ENCODE peak calls at places on chromosomes 5 and 9, in seven cellular contexts. L is tibial nerve, F is cardiac fibroblast, J is GM13977, H is astrocyte of the spinal cord, T is psoas muscle, P is sigmoid colon. X is an unnamed sample.

GRCh38 chr5:99105216-99105615 is 176.4 kb upstream of the CHD1 start:
- DNase-seq in L (no peak), F (peak), J (no peak), H (peak), T (no peak), P (no peak), X (no peak)

GRCh38 chr5:136016945-136017530 is 11.8 kb upstream of the TGFBI start:
- DNase-seq in L (no peak), F (peak), J (no peak), H (peak), T (no peak), P (peak), X (no peak)

GRCh38 chr9:93182572-93182971 is 1.4 kb upstream of the WNK2 start:
- DNase-seq in L (no peak), F (no peak), J (no peak), H (no peak), T (no peak), P (no peak), X (no peak)

GRCh38 chr5:38467353-38468040 is 88.9 kb downstream of the LIFR start:
- DNase-seq in L (no peak), F (peak), J (no peak), H (peak), T (peak), P (peak), X (no peak)

GRCh38 chr5:15627109-15627508 is 127.1 kb downstream of the FBXL7 start:
- DNase-seq in L (no peak), F (no peak), J (no peak), H (no peak), T (no peak), P (no peak), X (no peak)

GRCh38 chr9:127814619-127815511 is 12.2 kb downstream of the FPGS start:
- DNase-seq in L (no peak), F (no peak), J (no peak), H (no peak), T (no peak), P (no peak), X (no peak)

GRCh38 chr5:67897980-67898379 is 317.6 kb upstream of the PIK3R1 start:
- DNase-seq in L (no peak), F (no peak), J (no peak), H (no peak), T (no peak), P (no peak), X (no peak)

GRCh38 chr5:151682751-151683331 is 3.9 kb downstream of the SPARC start:
- DNase-seq in L (no peak), F (peak), J (no peak), H (no peak), T (peak), P (no peak), X (no peak)

GRCh38 chr9:133691659-133692363 is 46.3 kb downstream of the SARDH start:
- DNase-seq in L (no peak), F (no peak), J (no peak), H (peak), T (peak), P (no peak), X (no peak)

GRCh38 chr5:62969409-62970120 is 390.9 kb downstream of the LRRC70 start:
- DNase-seq in L (no peak), F (no peak), J (no peak), H (no peak), T (no peak), P (no peak), X (no peak)

GRCh38 chr5:41246376-41246775 is 33.0 kb upstream of the C6 start:
- DNase-seq in L (no peak), F (peak), J (no peak), H (peak), T (no peak), P (no peak), X (no peak)

GRCh38 chr9:34370970-34371880 is 5.5 kb downstream of the MYORG start:
- DNase-seq in L (no peak), F (no peak), J (no peak), H (no peak), T (no peak), P (no peak), X (peak)

GRCh38 chr9:131033269-131034224 is 24.6 kb downstream of the LAMC3 start:
- DNase-seq in L (no peak), F (no peak), J (no peak), H (no peak), T (no peak), P (no peak), X (no peak)

GRCh38 chr5:33321026-33321425 is 119.7 kb upstream of the TARS1 start:
- DNase-seq in L (peak), F (peak), J (no peak), H (peak), T (no peak), P (peak), X (peak)

GRCh38 chr9:115668506-115668905 is 485.1 kb upstream of the PAPPA start:
- DNase-seq in L (no peak), F (peak), J (no peak), H (peak), T (no peak), P (peak), X (no peak)

GRCh38 chr5:169280286-169280685 is 20.7 kb downstream of the SLIT3 start:
- DNase-seq in L (no peak), F (no peak), J (no peak), H (no peak), T (no peak), P (no peak), X (no peak)

GRCh38 chr5:67289763-67290521 is 93.3 kb upstream of the CD180 start:
- DNase-seq in L (peak), F (peak), J (no peak), H (no peak), T (peak), P (peak), X (peak)

GRCh38 chr5:54226215-54226614 is 84.2 kb downstream of the ARL15 start:
- DNase-seq in L (no peak), F (no peak), J (no peak), H (no peak), T (no peak), P (no peak), X (no peak)

GRCh38 chr9:135103001-135103446 is 15.6 kb downstream of the OLFM1 start:
- DNase-seq in L (no peak), F (no peak), J (no peak), H (no peak), T (peak), P (no peak), X (no peak)

GRCh38 chr5:172801184-172801671 is 30.2 kb upstream of the DUSP1 start:
- DNase-seq in L (no peak), F (peak), J (no peak), H (peak), T (no peak), P (no peak), X (peak)

GRCh38 chr9:136053757-136054142 is 41.3 kb downstream of the NACC2 start:
- DNase-seq in L (no peak), F (no peak), J (peak), H (no peak), T (no peak), P (peak), X (no peak)

GRCh38 chr5:172288465-172288864 is 4.9 kb upstream of the UBTD2 start:
- DNase-seq in L (no peak), F (no peak), J (no peak), H (no peak), T (no peak), P (no peak), X (no peak)

GRCh38 chr5:127572930-127573329 is 55.5 kb downstream of the PRRC1 start:
- DNase-seq in L (no peak), F (peak), J (no peak), H (no peak), T (no peak), P (no peak), X (no peak)

GRCh38 chr9:115164511-115164974 is 46.6 kb upstream of the TNC start:
- DNase-seq in L (no peak), F (peak), J (no peak), H (peak), T (no peak), P (no peak), X (no peak)

GRCh38 chr9:109883623-109884022 is 103.6 kb downstream of the PALM2AKAP2 start:
- DNase-seq in L (no peak), F (no peak), J (no peak), H (no peak), T (no peak), P (no peak), X (no peak)

GRCh38 chr9:109875495-109875894 is 95.5 kb downstream of the PALM2AKAP2 start:
- DNase-seq in L (no peak), F (no peak), J (no peak), H (no peak), T (no peak), P (no peak), X (no peak)

GRCh38 chr9:109886050-109886449 is 106.1 kb downstream of the PALM2AKAP2 start:
- DNase-seq in L (no peak), F (peak), J (no peak), H (no peak), T (no peak), P (no peak), X (no peak)

DNA sequence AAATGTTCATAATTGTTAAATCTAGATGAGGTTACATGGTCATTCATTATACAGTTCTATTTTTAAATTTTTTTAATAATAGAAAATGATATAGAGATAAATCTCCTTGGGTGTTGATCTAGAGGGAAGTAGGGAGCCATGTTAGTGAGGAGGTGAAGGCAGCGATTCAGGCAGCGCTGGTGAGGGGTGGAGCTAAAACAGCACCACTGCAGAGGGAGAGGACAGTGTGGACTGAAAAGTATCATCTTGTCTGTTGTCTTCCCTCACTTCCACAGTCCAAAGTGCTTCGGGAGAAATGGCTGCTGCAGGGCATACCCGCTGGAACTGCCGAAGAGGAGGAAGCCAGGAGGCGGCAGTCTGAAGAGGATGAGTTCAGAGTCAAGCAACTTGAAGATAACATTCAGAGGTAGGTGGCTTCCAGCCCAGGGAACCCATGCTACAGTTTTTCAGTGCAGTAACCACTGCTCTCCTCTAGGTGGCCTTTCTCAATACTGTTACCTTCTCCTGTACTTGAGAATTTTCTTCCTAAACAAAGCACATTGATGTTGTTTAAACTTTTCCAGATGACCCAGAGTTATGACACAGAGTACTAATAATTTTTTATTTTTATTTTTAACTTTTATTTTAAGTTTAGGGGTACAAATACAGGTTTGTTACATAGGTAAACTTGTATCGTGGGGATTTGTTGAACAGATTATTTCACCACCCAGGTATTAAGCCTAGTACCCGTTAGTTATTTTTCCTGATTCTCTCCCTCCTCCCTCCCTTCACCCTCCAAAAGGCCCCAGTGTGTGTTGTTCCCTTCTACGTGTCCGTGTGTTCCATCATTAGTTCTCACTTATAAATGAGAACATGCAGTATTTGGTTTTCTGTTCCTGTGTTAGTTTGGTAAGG is 100.5 kb downstream of the PALM2AKAP2 start:
- DNase-seq in L (no peak), F (peak), J (peak), H (peak), T (no peak), P (no peak), X (no peak)
- TF ChIP-seq CTCF in L (peak), F (peak), J (peak), H (peak), T (peak), P (no peak), X (peak)

DNA sequence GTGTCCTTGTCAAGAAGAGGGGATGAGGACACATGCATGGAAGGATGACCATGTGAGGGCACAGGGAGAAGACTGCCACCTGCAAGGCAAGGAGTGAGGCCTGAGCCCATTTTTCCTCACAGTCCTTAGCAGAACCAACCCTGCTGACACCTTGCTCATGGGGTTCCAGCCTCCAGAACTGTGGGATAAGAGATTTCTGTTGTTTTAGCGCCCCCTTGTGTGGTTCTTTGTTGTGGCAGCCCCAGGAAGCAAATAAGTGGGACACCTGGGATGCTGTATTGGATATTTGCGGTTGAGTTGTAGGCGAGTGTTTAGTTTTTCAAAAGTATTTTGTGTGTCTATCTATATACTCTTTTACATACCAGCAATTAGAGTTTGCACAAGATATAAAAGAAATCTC is 206.4 kb downstream of the NXNL2 start:
- DNase-seq in L (no peak), F (no peak), J (no peak), H (no peak), T (no peak), P (no peak), X (no peak)
- TF ChIP-seq CTCF in L (no peak), F (peak), J (peak), H (peak), T (no peak), P (no peak), X (no peak)

DNA sequence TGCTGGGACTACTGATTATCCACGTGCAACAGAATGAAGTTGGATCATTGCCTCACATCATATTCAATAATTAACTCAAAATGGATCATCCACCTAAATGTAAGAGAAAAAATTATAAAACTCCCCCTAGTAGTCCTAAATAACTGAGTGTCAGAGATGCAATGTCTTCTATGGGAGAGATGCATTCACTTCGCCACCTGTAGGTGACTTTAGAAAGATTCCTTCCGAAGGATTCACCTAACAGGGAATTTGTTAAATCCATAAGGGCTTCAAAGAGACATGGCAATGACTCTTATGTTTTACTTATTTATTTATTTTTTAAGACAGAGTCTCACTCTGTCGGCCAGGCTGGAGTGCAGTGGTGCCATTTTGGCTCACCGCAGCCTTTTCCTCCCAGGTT is 526.0 kb downstream of the MTRR start:
- DNase-seq in L (no peak), F (no peak), J (no peak), H (no peak), T (no peak), P (no peak), X (no peak)
- TF ChIP-seq CTCF in L (no peak), F (no peak), J (no peak), H (no peak), T (no peak), P (no peak), X (no peak)

GRCh38 chr5:88724201-88724600 is 158.8 kb downstream of the MEF2C start:
- DNase-seq in L (no peak), F (peak), J (no peak), H (peak), T (no peak), P (no peak), X (no peak)
- TF ChIP-seq CTCF in L (peak), F (peak), J (no peak), H (peak), T (no peak), P (no peak), X (peak)